ENCODE peak calls at places on chromosome 16, in four cellular contexts. D is NCI-H2081, Z is heart right ventricle, B is left kidney. P is an unnamed sample.
A peak's percentile ranks its signal among the peaks of the same experiment; 100 is the strongest.

GRCh38 chr16:67301080-67301757 is 21.9 kb downstream of the PLEKHG4 start:
- DNase-seq in B (no peak), D (no peak), Z (peak; percentile 38), P (no peak)

GRCh38 chr16:3963203-3963602 is 82.7 kb upstream of the CREBBP start:
- DNase-seq in B (no peak), Z (no peak), D (no peak), P (no peak)

GRCh38 chr16:19972111-19972510 is 87.5 kb upstream of the GPRC5B start:
- DNase-seq in B (no peak), Z (no peak), D (no peak), P (peak; percentile 0)

GRCh38 chr16:66036775-66037715 is 329.4 kb upstream of the CDH5 start:
- DNase-seq in B (no peak), Z (no peak), D (no peak), P (peak; percentile 35)

GRCh38 chr16:67486805-67487204 is 3.5 kb upstream of the AGRP start:
- DNase-seq in B (no peak), Z (no peak), D (no peak), P (no peak)

GRCh38 chr16:27264151-27264550 is 4.4 kb downstream of the NSMCE1 start:
- DNase-seq in D (no peak), B (no peak), Z (no peak), P (no peak)

GRCh38 chr16:80231888-80232287 is 308.9 kb upstream of the DYNLRB2 start:
- DNase-seq in B (no peak), Z (no peak), D (no peak), P (no peak)

GRCh38 chr16:87297918-87298631 is 19.1 kb downstream of the C16orf95 start:
- DNase-seq in Z (no peak), B (peak; percentile 78), D (no peak), P (peak; percentile 60)

GRCh38 chr16:54286330-54287017 is at the start of gene IRX3:
- DNase-seq in Z (peak; percentile 92), B (peak; percentile 93), D (peak; percentile 10), P (peak; percentile 73)

GRCh38 chr16:87918314-87918713 is 18.0 kb downstream of the CA5A start:
- DNase-seq in B (no peak), Z (no peak), D (no peak), P (no peak)

GRCh38 chr16:22948058-22948602 is 134.2 kb downstream of the HS3ST2 start:
- DNase-seq in B (peak; percentile 48), Z (no peak), D (no peak), P (no peak)

GRCh38 chr16:11256657-11257130 is 690 bp upstream of the SOCS1 start:
- DNase-seq in B (peak; percentile 76), Z (peak; percentile 63), D (no peak), P (peak; percentile 82)

GRCh38 chr16:15523092-15523541 is 88.7 kb downstream of the BMERB1 start:
- DNase-seq in Z (no peak), D (no peak), B (no peak), P (no peak)

GRCh38 chr16:85157372-85157771 is 45.1 kb upstream of the CIBAR2 start:
- DNase-seq in D (no peak), B (no peak), Z (no peak), P (no peak)

GRCh38 chr16:78372302-78372701 is 272.8 kb downstream of the WWOX start:
- DNase-seq in B (no peak), Z (no peak), D (no peak), P (no peak)

GRCh38 chr16:17555176-17555575 is 84.4 kb upstream of the XYLT1 start:
- DNase-seq in B (no peak), D (no peak), Z (no peak), P (no peak)

GRCh38 chr16:55703003-55704001 is 47.5 kb downstream of the SLC6A2 start:
- DNase-seq in D (peak; percentile 4), Z (peak; percentile 46), B (peak; percentile 75), P (peak; percentile 76)

GRCh38 chr16:22188595-22189442 is 17.3 kb upstream of the EEF2K start:
- DNase-seq in D (peak; percentile 60), Z (peak; percentile 74), B (peak; percentile 89), P (peak; percentile 90)

GRCh38 chr16:82633964-82634600 is 7.3 kb downstream of the CDH13 start:
- DNase-seq in Z (no peak), B (peak; percentile 28), D (no peak), P (no peak)

GRCh38 chr16:11258553-11259287 is 2.7 kb upstream of the SOCS1 start:
- DNase-seq in B (no peak), Z (peak; percentile 67), D (no peak), P (no peak)

GRCh38 chr16:84607694-84608093 is 10.2 kb downstream of the COTL1 start:
- DNase-seq in B (no peak), Z (no peak), D (no peak), P (no peak)

P was measured in hepatocyte.